ENCODE peak calls at places on chromosomes 2 and 18, in six cellular contexts. X, K, Q, O, H and B are unnamed samples.

GRCh38 chr2:173644146-173644545 is 289.5 kb downstream of the CDCA7 start:
- DNase-seq in Q (no peak), X (peak; percentile 30), H (peak; percentile 64), O (no peak), K (no peak), B (peak; percentile 49)

GRCh38 chr2:186126181-186126580 is 359.9 kb upstream of the ZC3H15 start:
- DNase-seq in X (no peak), H (no peak), K (no peak), Q (no peak), O (no peak), B (no peak)

GRCh38 chr2:78408795-78409118 is 616.7 kb upstream of the REG3G start:
- DNase-seq in H (no peak), X (no peak), O (no peak), Q (no peak), K (no peak), B (no peak)

GRCh38 chr2:20186078-20186854 is 38.7 kb downstream of the SDC1 start:
- DNase-seq in K (peak; percentile 94), Q (no peak), X (no peak), O (no peak), H (peak; percentile 56), B (no peak)

GRCh38 chr18:29840101-29840500 is 1202.4 kb downstream of the DSC3 start:
- DNase-seq in K (no peak), X (no peak), Q (peak; percentile 42), H (peak; percentile 62), O (no peak), B (peak; percentile 37)

GRCh38 chr18:49843778-49844625 is 30.7 kb upstream of the ACAA2 start:
- DNase-seq in O (peak; percentile 74), Q (no peak), K (no peak), H (no peak), X (no peak), B (no peak)

GRCh38 chr2:220269421-220269820 is 642.0 kb downstream of the SLC4A3 start:
- DNase-seq in Q (no peak), H (no peak), X (no peak), K (no peak), O (no peak), B (no peak)

GRCh38 chr2:199833525-199833924 is 17.5 kb downstream of the FTCDNL1 start:
- DNase-seq in K (no peak), H (no peak), O (no peak), Q (no peak), X (no peak), B (no peak)

GRCh38 chr2:46666044-46666662 is 186.8 kb downstream of the TMEM247 start:
- DNase-seq in X (no peak), K (no peak), O (no peak), Q (no peak), H (no peak), B (no peak)

GRCh38 chr2:195520671-195521155 is 136.3 kb upstream of the SLC39A10 start:
- DNase-seq in X (peak; percentile 94), Q (no peak), K (no peak), O (no peak), H (peak; percentile 64), B (peak; percentile 91)

GRCh38 chr2:69848186-69848790 is 18.8 kb downstream of the GMCL1 start:
- DNase-seq in H (no peak), Q (no peak), X (no peak), K (no peak), O (no peak), B (no peak)

GRCh38 chr2:239793851-239794250 is 231.3 kb downstream of the NDUFA10 start:
- DNase-seq in H (no peak), K (no peak), Q (no peak), X (no peak), O (no peak), B (no peak)

GRCh38 chr18:13136689-13137040 is 81.9 kb upstream of the LDLRAD4 start:
- DNase-seq in X (no peak), Q (no peak), K (peak; percentile 62), O (no peak), H (no peak), B (no peak)

GRCh38 chr18:58215005-58215404 is 171.0 kb downstream of the NEDD4L start:
- DNase-seq in H (no peak), X (no peak), O (no peak), K (no peak), Q (no peak), B (no peak)

GRCh38 chr2:105868060-105868459 is 123.3 kb downstream of the NCK2 start:
- DNase-seq in O (no peak), X (no peak), Q (no peak), H (peak; percentile 11), K (peak; percentile 80), B (no peak)

GRCh38 chr2:19187323-19188020 is 171.0 kb downstream of the OSR1 start:
- DNase-seq in Q (peak; percentile 32), K (no peak), O (no peak), X (no peak), H (peak; percentile 11), B (no peak)

GRCh38 chr2:98463081-98463481 is 18.4 kb downstream of the INPP4A start:
- DNase-seq in H (no peak), O (no peak), X (no peak), K (peak; percentile 34), Q (no peak), B (no peak)

GRCh38 chr2:169572821-169573159 is 875 bp downstream of the FASTKD1 start:
- DNase-seq in Q (no peak), K (no peak), H (no peak), X (no peak), O (no peak), B (no peak)

GRCh38 chr2:169571571-169571970 is 2.1 kb downstream of the FASTKD1 start:
- DNase-seq in O (no peak), K (no peak), Q (no peak), X (no peak), H (no peak), B (no peak)

GRCh38 chr2:169573974-169574299 is 272 bp upstream of the FASTKD1 start:
- DNase-seq in H (no peak), O (no peak), Q (no peak), K (no peak), X (no peak), B (no peak)

GRCh38 chr2:169572189-169572588 is 1.5 kb downstream of the FASTKD1 start:
- DNase-seq in H (no peak), O (no peak), K (no peak), X (no peak), Q (no peak), B (no peak)

GRCh38 chr2:169573160-169573973 is at the start of gene FASTKD1:
- DNase-seq in X (peak; percentile 56), H (peak; percentile 90), Q (peak; percentile 82), O (no peak), K (peak; percentile 97), B (peak; percentile 57)
- H3K4me3 ChIP-seq in X (peak within 1 kb of the TSS; percentile 87), H (peak within 1 kb of the TSS; percentile 93), Q (peak within 1 kb of the TSS; percentile 89), O (peak within 1 kb of the TSS; percentile 84), K (peak within 1 kb of the TSS; percentile 96), B (peak within 1 kb of the TSS; percentile 57)

GRCh38 chr18:46001892-46002291 is 34.8 kb upstream of the EPG5 start:
- DNase-seq in Q (no peak), X (no peak), H (no peak), O (no peak), K (no peak), B (no peak)

GRCh38 chr18:46001074-46001473 is 33.9 kb upstream of the EPG5 start:
- DNase-seq in H (no peak), X (no peak), O (no peak), Q (no peak), K (no peak), B (no peak)

GRCh38 chr18:46002934-46003333 is 35.8 kb upstream of the EPG5 start:
- DNase-seq in H (no peak), Q (no peak), K (no peak), X (no peak), O (peak; percentile 25), B (no peak)

GRCh38 chr18:45997689-45998088 is 30.6 kb upstream of the EPG5 start:
- DNase-seq in X (no peak), Q (no peak), K (no peak), O (peak; percentile 34), H (no peak), B (no peak)

DNA sequence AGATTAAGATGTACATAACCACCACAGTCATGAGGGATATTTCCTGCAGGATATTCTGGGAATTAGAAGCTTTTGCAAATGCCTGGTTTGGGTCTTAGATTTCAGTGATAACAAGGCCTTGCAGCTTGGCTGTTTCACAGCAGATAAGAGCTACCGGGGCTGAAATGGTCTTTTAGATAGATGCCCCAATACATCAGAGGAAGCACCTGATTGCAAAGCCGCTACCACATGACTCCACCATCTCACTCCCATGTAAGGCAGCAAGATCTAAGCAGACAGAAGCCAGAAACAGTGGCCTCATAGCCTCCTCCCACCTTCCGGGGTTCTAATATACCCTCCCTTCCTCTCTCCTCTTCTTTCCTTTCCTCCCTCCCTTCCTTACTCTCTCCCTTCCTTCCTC is 31.1 kb upstream of the EPG5 start:
- DNase-seq in X (no peak), H (no peak), K (no peak), O (peak; percentile 34), Q (no peak), B (no peak)
- H3K4me3 ChIP-seq in X (no peak overlapping the region), H (no peak overlapping the region), K (no peak overlapping the region), O (no peak overlapping the region), Q (no peak overlapping the region), B (no peak overlapping the region)

DNA sequence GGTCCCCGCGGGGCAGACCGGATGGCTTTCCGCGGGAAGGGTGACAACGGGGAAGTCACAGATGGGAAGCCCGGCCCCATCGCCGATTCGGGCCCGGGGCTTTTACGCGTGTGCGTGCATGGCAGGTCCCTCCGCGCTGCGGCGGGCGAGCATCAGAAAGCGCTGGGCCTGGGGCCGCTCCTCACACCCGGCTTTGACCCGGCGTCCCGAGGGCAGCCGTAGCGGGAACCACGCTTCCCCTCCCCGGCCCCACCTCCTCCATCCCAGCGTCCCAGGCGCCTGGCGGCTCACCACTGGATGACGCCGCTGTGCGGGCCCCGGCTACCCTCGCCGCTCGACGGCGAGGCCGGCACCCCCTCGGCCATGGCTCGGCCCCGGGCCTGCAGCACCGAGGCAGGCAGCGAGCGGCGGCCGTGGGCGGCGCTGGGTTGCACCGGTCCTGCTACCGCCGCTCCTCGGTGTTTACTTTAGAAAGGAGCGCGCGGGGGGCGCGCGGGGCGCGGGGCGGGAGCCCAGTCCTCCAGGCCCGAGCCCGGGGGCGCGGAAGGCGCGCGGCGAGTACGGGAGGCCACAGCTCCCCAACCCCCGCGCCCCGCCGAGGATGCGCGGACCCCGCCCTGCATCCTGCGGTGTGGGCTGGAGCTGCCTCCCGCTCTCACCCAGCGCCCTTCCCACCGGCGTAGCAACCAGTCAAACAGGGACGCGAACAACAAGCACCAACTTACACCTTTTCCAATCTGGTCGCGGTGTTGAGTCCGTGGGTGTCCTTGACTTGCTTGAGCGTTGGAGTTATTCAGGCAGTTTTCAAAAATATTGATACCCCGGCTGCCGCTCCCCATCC is 781 bp downstream of the RFX8 start:
- DNase-seq in K (peak; percentile 86), H (peak; percentile 50), O (no peak), Q (no peak), X (no peak), B (no peak)
- H3K4me3 ChIP-seq in K (peak overlapping the region; percentile 69), H (peak overlapping the region; percentile 84), O (peak overlapping the region; percentile 53), Q (no peak overlapping the region), X (peak overlapping the region; percentile 65), B (peak overlapping the region; percentile 40)

GRCh38 chr2:102427249-102427648 is 4.3 kb downstream of the IL18RAP start:
- DNase-seq in X (no peak), Q (no peak), H (no peak), O (no peak), K (no peak), B (no peak)
- H3K4me3 ChIP-seq in X (no peak overlapping the region), Q (no peak overlapping the region), H (no peak overlapping the region), O (no peak overlapping the region), K (no peak overlapping the region), B (no peak overlapping the region)

DNA sequence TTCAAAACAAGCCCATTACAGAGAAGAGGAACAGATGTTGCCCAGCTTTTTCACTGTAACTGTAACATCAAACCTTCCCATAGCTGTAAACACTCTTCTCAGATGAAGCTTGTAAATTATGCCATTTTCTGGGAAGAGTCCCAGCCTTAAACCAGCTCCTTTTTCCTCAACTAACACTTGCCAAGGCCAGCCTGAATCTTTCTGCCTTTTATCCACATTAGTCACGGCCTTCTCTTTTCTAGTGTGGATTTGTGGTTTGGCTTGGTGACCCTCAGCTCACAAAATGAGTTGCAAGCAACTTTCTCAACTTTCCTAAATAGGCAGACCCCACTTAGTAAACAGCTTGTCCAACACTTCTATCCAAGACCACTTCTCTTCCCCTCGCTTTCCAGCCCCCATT is 90.2 kb downstream of the CABLES1 start:
- DNase-seq in X (peak; percentile 97), Q (no peak), H (peak; percentile 97), K (no peak), O (no peak), B (peak; percentile 97)
- H3K4me3 ChIP-seq in X (no peak overlapping the region), Q (no peak overlapping the region), H (no peak overlapping the region), K (no peak overlapping the region), O (no peak overlapping the region), B (no peak overlapping the region)